ENCODE peak calls at places on chromosomes 1 and 21, in five cellular contexts. N is left lung, J is endodermal cell, Z is stomach, O is tibial artery. M is an unnamed sample. For H3K36me3, the result is how much of the 10 kb centered on the place peaks cover.

GRCh38 chr1:167220537-167221125 is at the start of gene POU2F1:
- DNase-seq in N (peak), J (peak), Z (peak), O (peak), M (peak)

GRCh38 chr1:102691592-102692090 is 416.7 kb downstream of the COL11A1 start:
- DNase-seq in N (no peak), J (no peak), O (no peak), Z (no peak), M (no peak)

GRCh38 chr1:154410185-154410827 is 5.2 kb downstream of the IL6R start:
- DNase-seq in J (peak), Z (no peak), O (peak), N (no peak), M (no peak)

GRCh38 chr21:32412162-32412997 is at the start of gene EVA1C:
- DNase-seq in J (peak), O (peak), N (peak), Z (peak), M (no peak)

GRCh38 chr1:58792851-58793250 is 9.0 kb upstream of the JUN start:
- DNase-seq in O (no peak), N (no peak), J (no peak), Z (no peak), M (no peak)

GRCh38 chr1:234398849-234399381 is 25.7 kb downstream of the COA6 start:
- DNase-seq in N (no peak), O (no peak), J (no peak), Z (no peak), M (no peak)

GRCh38 chr21:46388206-46388880 is 64.4 kb downstream of the PCNT start:
- DNase-seq in N (no peak), Z (no peak), J (no peak), O (no peak), M (no peak)

GRCh38 chr1:51906306-51907078 is 28.0 kb upstream of the NRDC start:
- DNase-seq in N (no peak), Z (no peak), O (no peak), J (no peak), M (no peak)

GRCh38 chr1:59292557-59292956 is 4.3 kb upstream of the FGGY start:
- DNase-seq in O (peak), J (no peak), N (peak), Z (peak), M (peak)

GRCh38 chr1:51736702-51737101 is 119.8 kb downstream of the OSBPL9 start:
- DNase-seq in Z (no peak), O (no peak), J (no peak), N (no peak), M (no peak)

GRCh38 chr1:163565171-163565570 is 243.4 kb downstream of the NUF2 start:
- DNase-seq in Z (no peak), J (peak), O (no peak), N (no peak), M (peak)

GRCh38 chr1:172917972-172918371 is 132.8 kb downstream of the TNFSF18 start:
- DNase-seq in N (no peak), O (no peak), Z (no peak), J (no peak), M (no peak)

GRCh38 chr1:65209005-65209885 is 61.2 kb downstream of the AK4 start:
- DNase-seq in O (no peak), N (no peak), Z (no peak), J (peak), M (no peak)

GRCh38 chr1:162977944-162978568 is 91.1 kb upstream of the RGS4 start:
- DNase-seq in Z (no peak), O (no peak), J (no peak), N (no peak), M (peak)

GRCh38 chr1:78490861-78491310 is at the start of gene PTGFR:
- DNase-seq in O (peak), Z (no peak), N (peak), J (peak), M (no peak)

GRCh38 chr1:109640285-109640865 is 15.5 kb upstream of the GSTM4 start:
- DNase-seq in J (peak), Z (peak), N (peak), O (peak), M (peak)

GRCh38 chr1:220732621-220733020 is 15.5 kb upstream of the MTARC2 start:
- DNase-seq in N (no peak), Z (peak), O (no peak), J (no peak), M (no peak)

GRCh38 chr1:208850441-208850840 is 606.3 kb upstream of the PLXNA2 start:
- DNase-seq in J (no peak), N (no peak), Z (no peak), O (no peak), M (peak)

GRCh38 chr1:230922620-230923019 is 54.3 kb upstream of the C1orf198 start:
- DNase-seq in Z (no peak), O (no peak), J (peak), N (no peak), M (peak)

GRCh38 chr1:208182880-208183279 is 61.3 kb downstream of the PLXNA2 start:
- DNase-seq in O (no peak), J (no peak), Z (no peak), N (no peak), M (no peak)

GRCh38 chr1:198725090-198725489 is 86.2 kb downstream of the PTPRC start:
- DNase-seq in N (no peak), J (no peak), O (no peak), Z (no peak), M (no peak)

GRCh38 chr1:246794261-246795093 is 70.3 kb downstream of the SCCPDH start:
- DNase-seq in Z (no peak), N (no peak), O (peak), J (no peak), M (peak)

GRCh38 chr1:46410156-46411009 is 16.3 kb downstream of the FAAH start:
- DNase-seq in O (no peak), Z (no peak), J (no peak), N (no peak), M (no peak)

GRCh38 chr1:227161470-227161869 is 156.8 kb downstream of the CDC42BPA start:
- DNase-seq in J (no peak), Z (no peak), O (no peak), N (no peak), M (no peak)

GRCh38 chr1:53362851-53363642 is 35.2 kb upstream of the LRP8 start:
- DNase-seq in N (peak), Z (peak), J (peak), O (peak), M (peak)

GRCh38 chr1:65372557-65372956 is 47.9 kb upstream of the LEPR start:
- DNase-seq in J (no peak), Z (no peak), N (no peak), O (no peak), M (no peak)

GRCh38 chr1:11645670-11646265 is 8.5 kb downstream of the FBXO2 start:
- DNase-seq in O (peak), N (peak), Z (peak), J (peak), M (peak)

GRCh38 chr1:151326619-151327222 is 495 bp downstream of the PI4KB start:
- DNase-seq in Z (peak), N (peak), O (peak), J (no peak), M (peak)

GRCh38 chr1:48107516-48107915 is 110.3 kb upstream of the TRABD2B start:
- DNase-seq in N (no peak), J (no peak), Z (no peak), O (no peak), M (no peak)

GRCh38 chr1:199759268-199759724 is 268.2 kb upstream of the NR5A2 start:
- DNase-seq in Z (no peak), O (no peak), N (no peak), J (no peak), M (no peak)

GRCh38 chr1:109500886-109501285 is 7.0 kb downstream of the CYB561D1 start:
- DNase-seq in J (no peak), N (no peak), O (no peak), Z (no peak), M (no peak)

DNA sequence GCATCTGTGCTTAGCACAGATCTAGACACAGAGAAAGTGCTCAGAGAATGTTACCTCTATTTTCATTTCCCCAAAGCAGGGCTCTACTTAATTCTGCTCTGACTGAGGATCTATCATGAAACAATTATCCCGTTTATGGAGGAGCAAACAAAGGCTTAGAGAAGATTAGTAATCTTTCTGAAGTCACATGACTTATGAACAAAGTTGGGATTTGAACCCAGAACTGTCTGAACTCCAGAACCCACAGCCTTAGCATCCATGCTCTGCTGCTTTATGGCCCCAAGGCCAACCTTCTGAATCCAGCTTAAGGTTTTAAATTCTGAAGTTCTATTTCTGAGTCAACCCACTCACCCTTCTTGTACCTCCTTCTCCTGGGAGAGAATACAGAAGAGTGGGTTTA is 11.9 kb downstream of the TSSK3 start:
- DNase-seq in N (no peak), Z (no peak), J (no peak), O (no peak), M (no peak)
- H3K36me3 ChIP-seq in N (half or more), Z (half or more), J (half or more), O (half or more), M (half or more)

DNA sequence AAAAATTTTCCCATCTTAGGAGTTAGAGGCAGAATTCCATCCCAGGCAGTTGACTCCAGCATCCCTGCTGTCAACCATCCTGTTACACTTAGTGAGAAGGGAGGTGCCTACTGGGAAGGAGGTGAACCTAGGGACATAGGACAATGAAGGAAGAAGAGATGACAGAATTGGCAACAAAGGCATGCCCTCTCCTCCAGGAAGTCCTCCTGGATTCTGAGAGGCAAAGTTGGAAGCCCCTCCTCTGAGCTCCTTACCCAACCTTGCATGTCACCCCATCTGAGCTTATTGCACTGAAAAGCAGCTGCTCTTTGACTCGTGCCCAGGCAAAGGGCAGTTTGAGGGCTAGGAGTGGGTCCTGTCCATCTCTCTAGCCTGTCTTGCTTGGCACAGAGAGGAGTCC is 66.9 kb downstream of the PAX7 start:
- DNase-seq in J (no peak), O (no peak), N (no peak), Z (no peak), M (no peak)
- H3K27ac ChIP-seq in J (no peak), O (no peak), N (no peak), Z (no peak), M (no peak)

GRCh38 chr1:9892563-9893528 is 17.2 kb downstream of the CTNNBIP1 start:
- DNase-seq in O (no peak), N (no peak), Z (peak), J (no peak), M (no peak)
- H3K4me3 ChIP-seq in O (no peak), N (no peak), Z (no peak), J (no peak), M (no peak)

GRCh38 chr1:112605633-112606327 is 13.2 kb downstream of the ST7L start:
- DNase-seq in N (no peak), Z (no peak), J (no peak), O (no peak), M (no peak)
- H3K36me3 ChIP-seq in N (half or more), Z (half or more), J (half or more), O (under half), M (half or more)

GRCh38 chr1:210698661-210699060 is 370.0 kb downstream of the HHAT start:
- DNase-seq in Z (no peak), O (no peak), N (no peak), J (no peak), M (no peak)
- H3K27ac ChIP-seq in Z (no peak), O (no peak), N (no peak), J (no peak), M (no peak)

M was measured in WERI-Rb-1.